ENCODE peak calls at places on chromosomes 13 and 19, in four cellular contexts. F, A, W and X are unnamed samples.

GRCh38 chr19:50359432-50359818 is 6.0 kb downstream of the NAPSA start:
- DNase-seq in F (no peak), A (no peak), W (no peak), X (no peak)

GRCh38 chr19:18401580-18402112 is 4.2 kb upstream of the LRRC25 start:
- DNase-seq in F (no peak), A (peak), W (no peak), X (no peak)

GRCh38 chr19:52941941-52942370 is 18.7 kb upstream of the ZNF888 start:
- DNase-seq in F (no peak), A (no peak), W (peak), X (no peak)

GRCh38 chr19:30871979-30872378 is 477.3 kb downstream of the TSHZ3 start:
- DNase-seq in F (no peak), A (no peak), W (no peak), X (no peak)

GRCh38 chr13:48019796-48020195 is 17.7 kb upstream of the NUDT15 start:
- DNase-seq in F (no peak), A (no peak), W (no peak), X (no peak)

GRCh38 chr19:6753178-6754031 is 13.8 kb downstream of the SH2D3A start:
- DNase-seq in F (peak), A (peak), W (peak), X (peak)

GRCh38 chr19:13881692-13882418 is 4.9 kb downstream of the NANOS3 start:
- DNase-seq in F (peak), A (no peak), W (peak), X (no peak)

GRCh38 chr19:13036366-13036976 is 41.2 kb downstream of the NFIX start:
- DNase-seq in F (no peak), A (peak), W (peak), X (no peak)

GRCh38 chr19:33460221-33460908 is 61.2 kb downstream of the PEPD start:
- DNase-seq in F (no peak), A (no peak), W (no peak), X (no peak)

GRCh38 chr13:60990032-60990733 is 425.5 kb downstream of the PCDH20 start:
- DNase-seq in F (no peak), A (no peak), W (no peak), X (no peak)

GRCh38 chr19:31597616-31598015 is 248.4 kb upstream of the TSHZ3 start:
- DNase-seq in F (no peak), A (no peak), W (no peak), X (no peak)

GRCh38 chr19:4098493-4098892 is 25.4 kb downstream of the MAP2K2 start:
- DNase-seq in F (no peak), A (peak), W (no peak), X (no peak)

GRCh38 chr19:43779147-43779819 is 1.5 kb downstream of the KCNN4 start:
- DNase-seq in F (peak), A (no peak), W (no peak), X (no peak)

GRCh38 chr13:29743229-29743786 is 107.1 kb downstream of the UBL3 start:
- DNase-seq in F (no peak), A (peak), W (peak), X (peak)

GRCh38 chr19:1540353-1540925 is 16.6 kb downstream of the PLK5 start:
- DNase-seq in F (no peak), A (no peak), W (no peak), X (no peak)

GRCh38 chr19:10769533-10770491 is 51.9 kb downstream of the DNM2 start:
- DNase-seq in F (no peak), A (no peak), W (no peak), X (no peak)

GRCh38 chr19:8610041-8610927 is at the start of gene ADAMTS10:
- DNase-seq in F (peak), A (peak), W (peak), X (no peak)

GRCh38 chr19:12939292-12939606 is 840 bp downstream of the CALR start:
- DNase-seq in F (peak), A (no peak), W (no peak), X (no peak)

GRCh38 chr13:105936816-105937215 is 598.6 kb downstream of the EFNB2 start:
- DNase-seq in F (no peak), A (no peak), W (peak), X (no peak)

GRCh38 chr19:19214892-19215291 is 3.1 kb downstream of the NCAN start:
- DNase-seq in F (no peak), A (no peak), W (peak), X (no peak)

GRCh38 chr19:3034845-3035541 is 5.9 kb upstream of the TLE2 start:
- DNase-seq in F (peak), A (no peak), W (peak), X (no peak)

GRCh38 chr19:5331790-5332189 is 8.8 kb downstream of the PTPRS start:
- DNase-seq in F (no peak), A (no peak), W (no peak), X (no peak)

GRCh38 chr19:17686592-17687042 is 1.5 kb downstream of the UNC13A start:
- DNase-seq in F (peak), A (peak), W (peak), X (no peak)

GRCh38 chr13:49584771-49585182 is 581 bp downstream of the RCBTB1 start:
- DNase-seq in F (no peak), A (no peak), W (no peak), X (no peak)

GRCh38 chr13:110475550-110476219 is 85.8 kb downstream of the RAB20 start:
- DNase-seq in F (peak), A (no peak), W (no peak), X (no peak)

GRCh38 chr19:55590621-55591020 is 8.7 kb downstream of the FIZ1 start:
- DNase-seq in F (no peak), A (no peak), W (peak), X (no peak)

GRCh38 chr19:37990362-37990761 is 83.4 kb downstream of the SIPA1L3 start:
- DNase-seq in F (no peak), A (no peak), W (no peak), X (no peak)

GRCh38 chr19:54684537-54684936 is 21.8 kb downstream of the LILRB4 start:
- DNase-seq in F (no peak), A (no peak), W (peak), X (no peak)

GRCh38 chr19:1469936-1470863 is 8.8 kb downstream of the C19orf25 start:
- DNase-seq in F (peak), A (no peak), W (no peak), X (no peak)